ENCODE peak calls at places on chromosome 12, in nine cellular contexts. I is mesothelial cell of epicardium, H is foreskin fibroblast, O is endothelial cell, Y is nephron progenitor cell, G is activated B cell treated with CpG ODN at 0.5 μM for 24 hours, R is hepatocyte, N is fibroblast of mammary gland, J is astrocyte. E is an unnamed sample.
A peak's percentile ranks its signal among the peaks of the same experiment; 100 is the strongest.

GRCh38 chr12:122079038-122079531 is 529 bp downstream of the MLXIP start:
- DNase-seq in H (no peak), O (peak; percentile 26), R (peak; percentile 43), G (no peak), N (no peak), I (no peak), Y (no peak), J (no peak), E (no peak)

GRCh38 chr12:9669534-9669933 is at the start of gene CLEC2D:
- DNase-seq in J (no peak), O (no peak), N (no peak), Y (no peak), I (no peak), H (no peak), R (no peak), G (no peak), E (no peak)

GRCh38 chr12:88706286-88706685 is 126.0 kb upstream of the KITLG start:
- DNase-seq in G (no peak), J (peak; percentile 11), O (no peak), R (no peak), H (peak; percentile 18), N (peak; percentile 51), Y (no peak), I (no peak), E (no peak)

GRCh38 chr12:28222081-28222700 is 31.9 kb downstream of the CCDC91 start:
- DNase-seq in Y (no peak), J (peak; percentile 46), O (no peak), R (no peak), H (no peak), G (no peak), N (no peak), I (no peak), E (no peak)

GRCh38 chr12:26627335-26627734 is 205.7 kb downstream of the ITPR2 start:
- DNase-seq in I (no peak), G (no peak), N (no peak), O (no peak), J (peak; percentile 31), H (no peak), R (no peak), Y (no peak), E (no peak)

GRCh38 chr12:109679716-109680520 is 33.7 kb upstream of the FAM222A start:
- DNase-seq in J (no peak), O (no peak), R (no peak), G (no peak), H (no peak), N (no peak), I (no peak), Y (peak; percentile 64), E (peak; percentile 10)

GRCh38 chr12:10636611-10637010 is 23.2 kb upstream of the MAGOHB start:
- DNase-seq in H (no peak), J (no peak), Y (no peak), O (no peak), G (no peak), R (no peak), I (no peak), N (no peak), E (no peak)

GRCh38 chr12:92094751-92095161 is 50.9 kb downstream of the BTG1 start:
- DNase-seq in I (no peak), R (no peak), H (no peak), N (peak; percentile 41), Y (no peak), O (no peak), J (peak; percentile 27), G (no peak), E (no peak)

GRCh38 chr12:101209319-101210302 is at the start of gene SLC5A8:
- DNase-seq in Y (no peak), G (no peak), J (no peak), I (no peak), O (peak; percentile 11), H (no peak), N (no peak), R (peak; percentile 26), E (no peak)

GRCh38 chr12:94832780-94833760 is 170.4 kb downstream of the NDUFA12 start:
- DNase-seq in J (peak; percentile 26), O (no peak), G (no peak), N (peak; percentile 64), Y (peak; percentile 43), I (peak; percentile 42), H (no peak), R (peak; percentile 49), E (no peak)

GRCh38 chr12:16612647-16613046 is 6.7 kb upstream of the LMO3 start:
- DNase-seq in J (no peak), N (peak; percentile 35), Y (no peak), I (no peak), O (no peak), G (no peak), H (no peak), R (no peak), E (no peak)

GRCh38 chr12:14357496-14357895 is 8.0 kb upstream of the ATF7IP start:
- DNase-seq in J (no peak), N (no peak), R (no peak), Y (no peak), H (no peak), O (no peak), G (no peak), I (no peak), E (no peak)

GRCh38 chr12:120457133-120457532 is 10.9 kb downstream of the GATC start:
- DNase-seq in N (no peak), G (no peak), Y (no peak), I (no peak), O (peak; percentile 14), H (no peak), R (no peak), J (no peak), E (no peak)
- TF ChIP-seq CTCF in N (peak; percentile 39), G (no peak), Y (no peak), I (no peak), O (peak; percentile 14), H (peak; percentile 11), R (peak; percentile 12), J (peak; percentile 27), E (no peak)

GRCh38 chr12:57534991-57535543 is 11.9 kb downstream of the DCTN2 start:
- DNase-seq in R (no peak), J (no peak), G (no peak), H (no peak), Y (no peak), O (no peak), N (no peak), I (no peak), E (no peak)
- TF ChIP-seq CTCF in R (no peak), J (no peak), G (no peak), H (no peak), Y (no peak), O (no peak), N (no peak), I (no peak), E (no peak)

GRCh38 chr12:53596920-53597363 is 29.2 kb downstream of the ATF7 start:
- DNase-seq in Y (no peak), R (no peak), N (peak; percentile 69), I (no peak), O (no peak), H (peak; percentile 29), G (no peak), J (peak; percentile 67), E (no peak)

GRCh38 chr12:53602176-53602942 is 23.8 kb downstream of the ATF7 start:
- DNase-seq in Y (no peak), G (no peak), N (no peak), J (no peak), R (no peak), O (no peak), I (no peak), H (no peak), E (no peak)

GRCh38 chr12:53601296-53601847 is 24.8 kb downstream of the ATF7 start:
- DNase-seq in G (no peak), O (no peak), R (no peak), I (no peak), Y (no peak), N (no peak), J (no peak), H (no peak), E (no peak)

GRCh38 chr12:53600490-53601295 is 25.5 kb downstream of the ATF7 start:
- DNase-seq in O (no peak), H (no peak), J (no peak), Y (no peak), G (no peak), N (no peak), R (no peak), I (no peak), E (no peak)

DNA sequence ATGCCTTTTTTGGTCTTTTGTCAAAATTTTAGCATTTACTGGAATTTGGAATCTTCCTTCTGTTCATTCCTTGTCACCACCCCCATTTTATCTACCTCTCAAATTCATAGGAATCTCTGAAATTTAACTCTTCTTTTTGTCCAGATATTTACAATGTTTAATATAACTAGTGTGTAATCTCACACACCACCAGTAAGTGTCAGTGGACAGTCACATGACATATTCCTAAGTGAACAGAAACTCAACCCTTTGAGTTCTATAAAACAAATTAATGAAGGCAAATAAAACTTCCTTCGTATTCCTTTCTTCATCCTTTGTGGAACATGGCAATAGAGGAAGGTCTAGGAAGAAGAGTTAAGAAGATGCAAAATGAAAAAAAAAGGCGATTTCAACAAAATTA is 26.6 kb downstream of the ATF7 start:
- DNase-seq in I (no peak), R (no peak), J (no peak), G (no peak), N (no peak), Y (no peak), H (no peak), O (no peak), E (no peak)
- TF ChIP-seq CTCF in I (no peak), R (no peak), J (no peak), G (no peak), N (no peak), Y (no peak), H (no peak), O (no peak), E (no peak)

GRCh38 chr12:34186492-34186891 is 164.2 kb downstream of the ALG10 start:
- DNase-seq in J (no peak), G (no peak), R (no peak), O (no peak), Y (no peak), N (no peak), H (no peak), I (no peak), E (no peak)
- TF ChIP-seq CTCF in J (no peak), G (no peak), R (no peak), O (no peak), Y (no peak), N (no peak), H (no peak), I (no peak), E (no peak)

GRCh38 chr12:124452576-124453391 is 114.6 kb downstream of the NCOR2 start:
- DNase-seq in G (no peak), J (no peak), H (no peak), R (no peak), I (no peak), Y (no peak), O (no peak), N (no peak), E (no peak)
- TF ChIP-seq CTCF in G (no peak), J (no peak), H (no peak), R (no peak), I (no peak), Y (no peak), O (no peak), N (no peak), E (no peak)

GRCh38 chr12:69880566-69880965 is 55.5 kb downstream of the MYRFL start:
- DNase-seq in I (no peak), R (no peak), G (no peak), N (peak; percentile 36), H (peak; percentile 2), O (no peak), J (peak; percentile 44), Y (no peak), E (no peak)
- TF ChIP-seq CTCF in I (no peak), R (no peak), G (no peak), N (peak; percentile 6), H (no peak), O (no peak), J (peak; percentile 23), Y (no peak), E (no peak)

GRCh38 chr12:65585648-65586420 is 238.4 kb upstream of the HMGA2 start:
- DNase-seq in I (no peak), H (no peak), O (no peak), J (no peak), N (no peak), Y (no peak), G (no peak), R (no peak), E (no peak)
- TF ChIP-seq CTCF in I (no peak), H (no peak), O (no peak), J (no peak), N (no peak), Y (no peak), G (no peak), R (no peak), E (no peak)

E was measured in CD14-positive monocyte.